ENCODE peak calls at places on chromosomes 12 and 14, in seven cellular contexts. S is heart right ventricle, V is SK-N-SH, A is endothelial cell of umbilical vein, K is mucosa of descending colon, G is tibial artery, P is sigmoid colon. T is an unnamed sample.

GRCh38 chr12:49801141-49802063 is 26.8 kb downstream of the NCKAP5L start:
- DNase-seq in S (no peak), A (no peak), G (no peak), K (no peak), P (peak; percentile 57), V (no peak), T (no peak)

GRCh38 chr12:52805739-52806138 is 8.2 kb downstream of the KRT4 start:
- DNase-seq in P (no peak), A (no peak), K (no peak), G (no peak), S (no peak), V (no peak), T (no peak)

GRCh38 chr14:74488788-74489397 is 4.2 kb downstream of the NPC2 start:
- DNase-seq in P (no peak), S (no peak), V (no peak), K (no peak), A (peak; percentile 86), G (no peak), T (no peak)

GRCh38 chr12:2064078-2064507 is 11.3 kb downstream of the CACNA1C start:
- DNase-seq in P (no peak), V (peak; percentile 73), G (no peak), A (no peak), S (no peak), K (no peak), T (no peak)

GRCh38 chr12:127559349-127560040 is 707.5 kb upstream of the TMEM132C start:
- DNase-seq in V (peak; percentile 16), G (no peak), A (peak; percentile 1), S (peak; percentile 17), K (peak; percentile 45), P (no peak), T (no peak)

GRCh38 chr14:74618078-74618952 is 6.3 kb upstream of the LTBP2 start:
- DNase-seq in A (peak; percentile 83), S (no peak), G (no peak), P (no peak), V (no peak), K (no peak), T (no peak)

GRCh38 chr12:48956279-48957140 is 777 bp downstream of the ARF3 start:
- DNase-seq in V (peak; percentile 85), A (peak; percentile 96), G (peak; percentile 93), P (peak; percentile 94), S (peak; percentile 80), K (peak; percentile 83), T (peak; percentile 91)

GRCh38 chr14:23665302-23666016 is 29.3 kb downstream of the DHRS2 start:
- DNase-seq in P (no peak), A (no peak), G (no peak), V (no peak), S (no peak), K (no peak), T (no peak)

GRCh38 chr12:116616536-116617248 is 57.5 kb downstream of the MAP1LC3B2 start:
- DNase-seq in A (peak; percentile 91), K (no peak), S (no peak), P (no peak), G (no peak), V (no peak), T (no peak)

GRCh38 chr12:10363665-10363921 is 26.2 kb downstream of the KLRK1 start:
- DNase-seq in K (no peak), P (no peak), A (no peak), G (no peak), V (no peak), S (no peak), T (no peak)

GRCh38 chr12:22126758-22127157 is 80.7 kb downstream of the CMAS start:
- DNase-seq in K (no peak), G (no peak), P (no peak), V (no peak), S (no peak), A (no peak), T (no peak)

GRCh38 chr12:85865905-85866304 is 8.2 kb upstream of the NTS start:
- DNase-seq in S (peak; percentile 23), K (no peak), A (no peak), G (no peak), V (no peak), P (no peak), T (no peak)

GRCh38 chr14:101705733-101706508 is 55.6 kb upstream of the PPP2R5C start:
- DNase-seq in P (peak; percentile 82), K (peak; percentile 80), G (peak; percentile 76), V (no peak), S (peak; percentile 75), A (no peak), T (peak; percentile 88)

GRCh38 chr12:124567035-124567672 is at the start of gene NCOR2:
- DNase-seq in V (peak; percentile 81), S (peak; percentile 53), K (peak; percentile 69), P (no peak), A (no peak), G (no peak), T (peak; percentile 78)

GRCh38 chr14:20627337-20628032 is 14.0 kb downstream of the OR6S1 start:
- DNase-seq in G (no peak), K (no peak), V (no peak), S (no peak), P (no peak), A (no peak), T (no peak)

GRCh38 chr14:20628063-20628854 is 13.2 kb downstream of the OR6S1 start:
- DNase-seq in K (no peak), V (no peak), S (no peak), A (no peak), G (no peak), P (no peak), T (no peak)

GRCh38 chr14:20623798-20624197 is 17.7 kb downstream of the OR6S1 start:
- DNase-seq in V (no peak), S (no peak), K (no peak), G (no peak), P (no peak), A (no peak), T (peak; percentile 46)

GRCh38 chr14:20624495-20625070 is 16.9 kb downstream of the OR6S1 start:
- DNase-seq in K (peak; percentile 80), V (no peak), A (no peak), S (peak; percentile 41), G (no peak), P (peak; percentile 81), T (peak; percentile 86)

DNA sequence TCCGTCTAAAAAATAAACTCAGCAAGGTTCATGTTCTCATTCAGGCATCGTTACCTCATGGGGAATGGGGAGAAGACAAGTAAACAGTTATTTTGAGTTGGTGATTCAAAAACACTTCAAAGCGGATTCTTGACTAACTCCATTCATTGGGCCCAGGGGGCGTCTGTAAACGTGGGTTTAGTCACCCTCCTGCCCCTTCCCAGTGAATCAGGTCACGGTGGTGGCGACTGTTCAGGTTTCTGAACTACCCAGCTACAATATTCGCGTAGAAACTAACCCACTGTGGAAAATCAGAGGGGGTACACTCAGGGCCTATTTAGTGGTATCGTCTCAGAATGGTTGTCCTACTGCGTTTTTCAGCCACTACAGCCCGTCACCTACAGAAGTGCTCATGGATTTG is 15.2 kb downstream of the OR6S1 start:
- DNase-seq in G (no peak), A (no peak), P (no peak), K (no peak), S (no peak), V (no peak), T (no peak)
- H3K4me1 ChIP-seq in G (peaks cover 35% of the 10 kb centered on the region), A (peaks cover 21% of the 10 kb centered on the region), P (peaks cover 36% of the 10 kb centered on the region), K (peaks cover 9% of the 10 kb centered on the region), S (peaks cover 46% of the 10 kb centered on the region), V (no peaks in the 10 kb centered on the region), T (peaks cover 25% of the 10 kb centered on the region)

DNA sequence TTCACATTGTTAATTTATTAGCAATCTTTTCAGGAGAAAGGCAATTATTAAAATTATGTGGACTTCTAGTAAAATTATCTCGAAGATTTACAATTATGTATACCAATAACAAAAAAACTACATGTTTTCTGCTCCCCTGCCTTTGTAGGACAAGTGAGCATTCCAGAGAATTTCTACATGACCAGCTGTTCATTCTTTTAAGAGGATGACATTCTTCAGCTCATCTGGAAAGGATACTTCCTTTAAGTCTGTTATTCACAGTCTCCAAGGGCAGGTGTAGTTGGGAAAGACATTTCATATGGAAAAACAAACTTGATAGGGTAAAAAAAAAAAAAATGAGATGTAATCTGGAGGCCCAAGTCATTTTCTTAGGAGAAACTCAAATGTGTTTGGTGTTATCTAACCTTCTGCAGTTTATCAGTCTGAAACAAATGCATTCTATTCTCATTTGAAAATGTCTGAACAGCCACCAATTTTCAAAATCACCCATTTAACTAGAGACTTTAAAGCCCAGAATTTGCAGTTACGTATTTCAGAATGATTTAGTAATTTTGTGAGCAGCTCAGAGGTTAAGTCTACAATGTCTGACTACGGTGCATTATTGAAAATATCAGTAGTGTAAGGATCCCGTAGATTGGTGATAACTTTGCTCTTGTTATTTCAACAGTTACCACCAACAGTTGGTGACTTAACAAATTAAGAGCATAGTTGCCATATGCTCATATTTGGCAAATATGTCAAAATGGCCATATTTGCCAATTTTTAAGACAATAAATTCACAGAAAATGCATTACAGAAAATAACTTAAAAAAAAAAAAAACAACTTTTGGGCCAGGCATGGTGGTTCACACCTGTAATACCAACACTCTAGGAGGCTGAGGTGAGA is 1.8 kb upstream of the PHLDA1 start:
- DNase-seq in P (no peak), S (no peak), V (no peak), G (no peak), K (no peak), A (peak; percentile 26), T (no peak)
- H3K4me3 ChIP-seq in P (no peak overlapping the region), S (no peak overlapping the region), V (peak overlapping the region; percentile 91), G (no peak overlapping the region), K (no peak overlapping the region), A (no peak overlapping the region), T (peak overlapping the region; percentile 82)

DNA sequence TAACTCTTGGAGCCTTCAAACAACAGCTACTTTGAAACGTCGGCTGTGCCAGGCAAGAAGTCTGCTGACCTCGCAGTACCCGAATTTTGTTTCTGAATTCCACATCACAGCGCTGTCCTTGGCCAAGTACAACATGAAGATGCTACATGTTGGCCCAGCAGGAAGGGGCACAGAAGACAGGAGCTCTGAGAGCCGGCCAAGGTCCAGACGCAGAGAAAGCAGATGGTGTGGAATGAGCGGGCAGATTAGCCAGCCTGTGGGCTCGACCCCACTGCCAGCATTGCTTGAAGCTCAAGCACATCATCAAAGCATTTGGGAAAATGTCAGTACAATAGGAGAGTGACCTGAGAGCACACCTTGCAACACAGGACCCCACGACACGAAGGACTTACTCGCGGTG is 64.5 kb downstream of the FZD10 start:
- DNase-seq in S (no peak), A (no peak), K (no peak), G (no peak), V (no peak), P (no peak), T (no peak)
- TF ChIP-seq CTCF in S (no peak), A (no peak), K (no peak), G (no peak), V (no peak), P (no peak), T (no peak)

GRCh38 chr14:54002653-54003052 is 46.0 kb upstream of the BMP4 start:
- DNase-seq in G (no peak), P (no peak), A (no peak), S (no peak), V (no peak), K (no peak), T (no peak)
- H3K4me1 ChIP-seq in G (no peaks in the 10 kb centered on the region), P (peaks cover 5% of the 10 kb centered on the region), A (peaks cover 20% of the 10 kb centered on the region), S (no peaks in the 10 kb centered on the region), V (no peaks in the 10 kb centered on the region), K (no peaks in the 10 kb centered on the region), T (no peaks in the 10 kb centered on the region)

GRCh38 chr12:51395283-51396230 is 4.4 kb upstream of the GALNT6 start:
- DNase-seq in K (no peak), P (no peak), S (no peak), V (peak; percentile 52), A (no peak), G (no peak), T (no peak)
- H3K4me3 ChIP-seq in K (no peak overlapping the region), P (no peak overlapping the region), S (no peak overlapping the region), V (no peak overlapping the region), A (no peak overlapping the region), G (no peak overlapping the region), T (no peak overlapping the region)

GRCh38 chr14:52650774-52651173 is 44.6 kb downstream of the ERO1A start:
- DNase-seq in G (no peak), K (no peak), P (no peak), S (no peak), A (no peak), V (no peak), T (no peak)
- TF ChIP-seq CTCF in G (no peak), K (no peak), P (no peak), S (no peak), A (no peak), V (peak; percentile 46), T (no peak)

T was measured in upper lobe of right lung.